ENCODE peak calls at places on chromosome 12, in five cellular contexts. Z is A549; Y is GM06990; L is GM20000; E is CD4-positive, alpha-beta T cell. K is an unnamed sample.

GRCh38 chr12:117829108-117829507 is 139.7 kb downstream of the KSR2 start:
- DNase-seq in Y (no peak), L (no peak), Z (no peak), E (no peak), K (no peak)

GRCh38 chr12:100737168-100737567 is 57.4 kb upstream of the ANO4 start:
- DNase-seq in Y (no peak), Z (no peak), L (no peak), E (no peak), K (no peak)

GRCh38 chr12:119308743-119309456 is 25.6 kb upstream of the CCDC60 start:
- DNase-seq in L (no peak), Y (no peak), E (no peak), Z (no peak), K (no peak)

GRCh38 chr12:31118347-31118830 is 44.7 kb downstream of the DDX11 start:
- DNase-seq in L (no peak), E (no peak), Y (no peak), Z (peak; percentile 57), K (no peak)

GRCh38 chr12:52614381-52615207 is 3.8 kb downstream of the KRT73 start:
- DNase-seq in L (no peak), Y (no peak), Z (no peak), E (no peak), K (no peak)

GRCh38 chr12:103858953-103859601 is 18.0 kb upstream of the NT5DC3 start:
- DNase-seq in Z (peak; percentile 73), Y (no peak), L (no peak), E (no peak), K (peak; percentile 99)

GRCh38 chr12:25495336-25496097 is 57.6 kb downstream of the LMNTD1 start:
- DNase-seq in L (no peak), E (no peak), Z (no peak), Y (no peak), K (peak; percentile 92)

GRCh38 chr12:98725481-98726247 is 80.6 kb downstream of the APAF1 start:
- DNase-seq in Z (no peak), E (peak; percentile 13), L (peak; percentile 51), Y (no peak), K (no peak)

GRCh38 chr12:113823816-113824215 is 142.3 kb downstream of the RBM19 start:
- DNase-seq in E (no peak), L (no peak), Y (no peak), Z (no peak), K (no peak)

GRCh38 chr12:1930816-1931597 is 12.6 kb upstream of the CACNA2D4 start:
- DNase-seq in Z (no peak), E (no peak), L (no peak), Y (no peak), K (no peak)

GRCh38 chr12:3269594-3269993 is 192.4 kb downstream of the TSPAN9 start:
- DNase-seq in Y (no peak), E (no peak), Z (no peak), L (no peak), K (no peak)

GRCh38 chr12:31585271-31585670 is 5.7 kb downstream of the DENND5B start:
- DNase-seq in E (no peak), Y (no peak), Z (no peak), L (no peak), K (no peak)

GRCh38 chr12:10901427-10901826 is 7.9 kb downstream of the TAS2R13 start:
- DNase-seq in Z (no peak), L (no peak), E (no peak), Y (no peak), K (peak; percentile 14)
- TF ChIP-seq CTCF in Z (no peak), L (no peak), E (no peak), Y (no peak), K (peak; percentile 41)

DNA sequence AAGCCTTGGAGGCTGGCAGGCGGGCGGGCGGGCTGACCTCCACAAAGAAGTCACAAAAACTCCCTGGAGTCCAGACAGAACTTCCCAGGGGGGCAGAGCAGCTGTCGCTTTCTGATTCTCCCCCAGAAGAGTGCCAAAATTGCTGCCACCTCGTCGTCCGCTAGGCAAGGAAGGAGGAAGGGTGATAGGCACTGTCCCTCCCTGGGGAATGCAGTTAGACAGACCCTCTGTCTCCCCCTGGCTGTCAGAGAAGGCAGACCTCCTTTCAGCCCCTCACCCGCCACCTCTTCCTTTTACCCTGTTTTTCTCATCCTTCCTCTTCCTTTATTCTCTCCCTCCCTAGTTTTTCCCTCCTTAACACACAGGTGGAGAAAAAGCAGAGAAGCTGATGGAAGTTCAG is 18.7 kb downstream of the GRIN2B start:
- DNase-seq in L (no peak), E (no peak), Y (no peak), Z (peak; percentile 20), K (no peak)
- TF ChIP-seq CTCF in L (peak; percentile 42), E (no peak), Y (peak; percentile 64), Z (peak; percentile 45), K (peak; percentile 29)

GRCh38 chr12:85310456-85311076 is 30.5 kb downstream of the ALX1 start:
- DNase-seq in E (no peak), Y (no peak), Z (no peak), L (no peak), K (no peak)
- TF ChIP-seq CTCF in E (no peak), Y (peak; percentile 26), Z (peak; percentile 56), L (no peak), K (peak; percentile 56)

DNA sequence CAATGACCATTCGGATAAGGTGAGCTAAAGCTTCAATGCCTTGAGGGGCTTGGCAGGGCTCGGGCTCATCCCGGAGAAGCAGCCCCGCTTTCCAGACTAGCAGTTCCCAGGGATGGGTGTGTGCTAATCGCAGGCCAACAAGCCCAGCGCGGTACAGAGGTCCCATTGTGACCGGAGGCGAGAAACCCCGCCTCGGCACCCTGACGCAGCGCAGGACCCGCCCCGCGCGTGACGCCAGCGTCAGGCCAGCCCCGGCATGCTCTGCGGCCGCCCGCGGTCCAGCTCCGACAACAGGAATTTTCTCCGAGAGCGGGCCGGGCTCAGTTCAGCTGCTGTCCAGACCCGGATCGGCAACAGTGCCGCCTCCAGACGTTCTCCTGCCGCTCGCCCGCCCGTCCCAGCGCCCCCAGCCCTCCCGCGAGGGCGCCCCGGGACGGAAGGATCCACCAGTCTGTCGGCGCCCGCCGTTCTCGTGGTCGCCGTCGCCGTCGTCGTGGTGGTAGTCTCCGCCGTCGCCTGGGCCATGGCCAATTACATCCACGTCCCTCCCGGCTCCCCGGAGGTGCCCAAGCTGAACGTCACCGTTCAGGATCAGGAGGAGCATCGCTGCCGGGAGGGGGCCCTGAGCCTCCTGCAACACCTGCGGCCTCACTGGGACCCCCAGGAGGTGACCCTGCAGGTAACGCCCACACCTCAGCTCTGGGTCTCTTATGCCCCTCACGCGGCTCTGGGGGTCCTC is at the start of gene ETNK1:
- DNase-seq in Y (peak; percentile 89), L (peak; percentile 87), E (peak; percentile 70), Z (peak; percentile 80), K (peak; percentile 76)
- TF ChIP-seq CTCF in Y (no peak), L (no peak), E (no peak), Z (peak; percentile 8), K (peak; percentile 9)

DNA sequence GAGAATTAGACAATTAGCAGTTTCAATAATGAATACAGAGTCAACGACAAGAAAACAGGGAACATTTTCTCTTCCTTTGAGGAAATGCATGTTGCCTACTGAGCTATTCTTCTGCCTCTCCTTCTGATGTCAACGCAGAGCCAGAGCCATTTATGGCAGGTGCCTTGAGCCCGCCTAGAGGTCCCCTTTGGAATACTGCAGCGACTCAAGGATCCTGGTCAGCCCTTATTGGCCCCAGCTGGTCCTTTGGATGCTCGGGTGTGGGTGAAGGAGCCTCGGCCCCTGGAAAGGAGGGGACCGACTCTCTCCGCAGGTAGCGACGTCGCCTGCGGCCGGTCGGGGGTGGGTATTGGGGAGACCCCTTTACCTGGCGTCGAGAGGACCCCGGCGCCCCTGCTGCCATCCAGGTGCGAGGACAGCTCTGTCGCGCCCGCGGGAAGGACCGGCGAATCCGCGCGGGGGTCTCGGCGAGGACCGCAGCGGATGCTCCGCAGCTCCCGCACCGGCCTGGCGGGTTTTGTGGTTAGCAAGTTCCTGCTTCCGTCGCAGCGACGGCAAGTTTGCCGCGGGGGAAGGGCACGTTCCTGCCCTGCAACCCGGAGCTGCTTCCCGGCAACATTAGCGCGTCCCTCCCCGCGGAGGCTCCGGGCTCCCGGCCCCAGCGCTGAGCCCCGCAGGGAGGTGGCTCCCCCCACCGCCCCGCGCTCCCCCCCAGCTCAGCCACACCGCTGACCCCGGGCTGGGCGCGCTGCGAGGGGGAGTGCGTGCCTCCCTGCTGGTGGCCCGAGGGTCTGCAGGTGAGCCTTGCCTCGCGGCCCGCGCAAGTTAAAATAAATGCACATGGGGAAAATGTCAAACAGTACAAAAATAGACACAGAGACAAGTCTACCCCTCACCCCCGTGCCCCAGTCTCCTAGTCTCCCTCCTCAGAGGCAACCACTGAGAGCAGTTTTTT is at the start of gene MANSC1:
- DNase-seq in E (peak; percentile 43), Z (peak; percentile 58), Y (peak; percentile 51), L (peak; percentile 58), K (no peak)
- TF ChIP-seq CTCF in E (peak; percentile 48), Z (no peak), Y (peak; percentile 18), L (peak; percentile 17), K (peak; percentile 30)

GRCh38 chr12:6582196-6582595 is 14.1 kb upstream of the NOP2 start:
- DNase-seq in E (no peak), Y (no peak), L (no peak), Z (no peak), K (no peak)
- TF ChIP-seq CTCF in E (no peak), Y (no peak), L (no peak), Z (peak; percentile 28), K (peak; percentile 25)

DNA sequence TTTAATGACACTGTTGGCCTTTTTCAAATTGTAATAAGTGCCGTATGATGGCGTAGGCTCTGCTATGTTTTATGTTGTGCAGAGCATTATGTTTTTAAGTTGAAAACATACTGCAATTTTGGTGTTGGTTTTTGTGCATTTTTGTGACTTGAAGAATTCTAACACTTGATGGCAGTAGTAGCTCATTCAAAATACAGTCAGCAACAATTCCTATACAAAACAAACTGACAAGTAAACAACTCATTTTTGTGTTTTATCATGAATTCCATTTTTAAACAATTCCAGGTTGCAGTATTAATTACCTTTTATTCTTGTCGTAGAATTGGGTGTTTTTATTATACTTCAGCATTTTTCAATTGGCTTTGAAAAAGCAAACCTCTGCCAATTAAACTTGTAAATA is 4.0 kb upstream of the CCER1 start:
- DNase-seq in Z (no peak), L (no peak), Y (no peak), E (no peak), K (no peak)
- TF ChIP-seq CTCF in Z (peak; percentile 17), L (no peak), Y (no peak), E (no peak), K (peak; percentile 49)

DNA sequence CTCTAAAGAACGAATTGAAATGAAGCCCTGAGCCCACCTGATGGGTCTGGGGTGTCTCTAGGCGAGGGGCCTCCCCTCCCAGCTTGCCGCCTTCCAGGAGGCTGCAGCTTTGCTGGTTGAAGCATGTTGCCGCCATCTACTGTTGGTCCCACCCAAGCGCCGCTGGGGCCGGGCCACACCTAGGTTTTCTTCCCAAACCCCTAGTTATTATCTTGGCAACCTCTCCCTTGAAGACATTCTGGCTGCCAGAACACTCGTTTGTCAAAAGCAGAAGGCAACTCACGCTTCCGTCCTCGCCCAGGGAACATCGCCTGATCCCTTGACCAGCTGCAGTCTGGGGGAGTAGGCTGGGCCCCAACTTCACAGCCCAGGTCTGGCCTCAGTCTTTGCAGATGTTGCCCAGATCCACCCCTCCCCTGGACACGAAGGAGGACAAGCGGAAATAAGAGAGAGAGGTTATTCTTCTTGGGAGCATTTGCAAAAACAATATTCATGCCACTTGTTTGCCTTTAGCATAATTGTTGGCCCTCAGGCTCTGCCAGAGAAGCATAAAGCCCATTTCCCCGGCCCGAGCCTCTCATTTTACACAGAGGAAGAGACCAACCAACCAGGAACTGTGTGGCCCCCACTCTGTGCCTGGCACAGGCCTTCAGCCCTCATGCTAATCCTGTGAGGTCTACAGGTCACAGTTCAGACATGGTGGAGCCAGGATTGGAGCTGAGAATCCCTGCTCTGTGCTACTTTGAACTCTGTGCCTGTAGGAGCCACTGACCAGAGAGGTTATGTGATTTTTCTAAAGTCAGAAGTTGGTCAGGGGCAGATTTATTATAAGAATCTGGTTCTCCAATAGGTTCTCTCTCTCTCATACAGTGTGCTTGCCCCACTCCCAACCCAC is 6.7 kb downstream of the EMP1 start:
- DNase-seq in E (no peak), Z (no peak), L (peak; percentile 27), Y (no peak), K (peak; percentile 66)
- TF ChIP-seq CTCF in E (no peak), Z (peak; percentile 38), L (no peak), Y (peak; percentile 46), K (peak; percentile 60)